ENCODE peak calls at places on chromosomes 7 and 10, in nine cellular contexts. One of them, this sample, is unnamed.

GRCh38 chr10:128469515-128469914 is 343.3 kb upstream of the MKI67 start:
- DNase-seq in astrocyte of the cerebellum: no peak
- DNase-seq in foreskin keratinocyte: no peak
- DNase-seq in Caco-2: no peak
- DNase-seq in hepatocyte: no peak
- DNase-seq in AG09309: no peak
- DNase-seq in Calu3: no peak
- DNase-seq in GM10248: no peak
- DNase-seq in psoas muscle: no peak
- DNase-seq in this sample: no peak

GRCh38 chr10:18179901-18180300 is 39.7 kb downstream of the CACNB2 start:
- DNase-seq in foreskin keratinocyte: no peak
- DNase-seq in Caco-2: no peak
- DNase-seq in astrocyte of the cerebellum: peak; percentile 72
- DNase-seq in hepatocyte: peak; percentile 46
- DNase-seq in GM10248: no peak
- DNase-seq in AG09309: no peak
- DNase-seq in psoas muscle: no peak
- DNase-seq in Calu3: no peak
- DNase-seq in this sample: peak; percentile 36

GRCh38 chr7:2438181-2438580 is 34.8 kb downstream of the CHST12 start:
- DNase-seq in psoas muscle: no peak
- DNase-seq in AG09309: no peak
- DNase-seq in hepatocyte: no peak
- DNase-seq in astrocyte of the cerebellum: no peak
- DNase-seq in foreskin keratinocyte: no peak
- DNase-seq in Calu3: no peak
- DNase-seq in GM10248: no peak
- DNase-seq in Caco-2: no peak
- DNase-seq in this sample: no peak

GRCh38 chr10:119029613-119030420 is at the start of gene NANOS1:
- DNase-seq in AG09309: no peak
- DNase-seq in GM10248: no peak
- DNase-seq in Calu3: peak; percentile 36
- DNase-seq in hepatocyte: peak; percentile 63
- DNase-seq in Caco-2: peak; percentile 52
- DNase-seq in psoas muscle: no peak
- DNase-seq in foreskin keratinocyte: no peak
- DNase-seq in astrocyte of the cerebellum: no peak
- DNase-seq in this sample: no peak

GRCh38 chr7:106552645-106553445 is 108.1 kb downstream of the CCDC71L start:
- DNase-seq in AG09309: no peak
- DNase-seq in foreskin keratinocyte: no peak
- DNase-seq in hepatocyte: no peak
- DNase-seq in Caco-2: no peak
- DNase-seq in astrocyte of the cerebellum: no peak
- DNase-seq in psoas muscle: no peak
- DNase-seq in GM10248: peak; percentile 75
- DNase-seq in Calu3: no peak
- DNase-seq in this sample: no peak

GRCh38 chr10:80100861-80101695 is 22.6 kb downstream of the TMEM254 start:
- DNase-seq in Caco-2: peak; percentile 64
- DNase-seq in foreskin keratinocyte: peak; percentile 85
- DNase-seq in AG09309: no peak
- DNase-seq in Calu3: peak; percentile 50
- DNase-seq in GM10248: no peak
- DNase-seq in hepatocyte: peak; percentile 24
- DNase-seq in astrocyte of the cerebellum: no peak
- DNase-seq in psoas muscle: no peak
- DNase-seq in this sample: no peak

GRCh38 chr10:5584895-5585516 is 60.2 kb downstream of the CALML3 start:
- DNase-seq in hepatocyte: no peak
- DNase-seq in psoas muscle: no peak
- DNase-seq in GM10248: peak; percentile 68
- DNase-seq in Caco-2: no peak
- DNase-seq in astrocyte of the cerebellum: peak; percentile 70
- DNase-seq in Calu3: peak; percentile 60
- DNase-seq in AG09309: peak; percentile 70
- DNase-seq in foreskin keratinocyte: peak; percentile 100
- DNase-seq in this sample: peak; percentile 70

GRCh38 chr10:2798340-2798739 is 269.0 kb upstream of the PFKP start:
- DNase-seq in AG09309: no peak
- DNase-seq in psoas muscle: no peak
- DNase-seq in hepatocyte: no peak
- DNase-seq in Caco-2: no peak
- DNase-seq in Calu3: no peak
- DNase-seq in GM10248: no peak
- DNase-seq in astrocyte of the cerebellum: no peak
- DNase-seq in foreskin keratinocyte: no peak
- DNase-seq in this sample: no peak

GRCh38 chr10:77886795-77887355 is 39.7 kb downstream of the DLG5 start:
- DNase-seq in hepatocyte: no peak
- DNase-seq in foreskin keratinocyte: no peak
- DNase-seq in astrocyte of the cerebellum: no peak
- DNase-seq in psoas muscle: no peak
- DNase-seq in Caco-2: no peak
- DNase-seq in GM10248: no peak
- DNase-seq in Calu3: no peak
- DNase-seq in AG09309: no peak
- DNase-seq in this sample: no peak

GRCh38 chr7:25614415-25614814 is 386.1 kb upstream of the NPVF start:
- DNase-seq in Calu3: no peak
- DNase-seq in psoas muscle: no peak
- DNase-seq in astrocyte of the cerebellum: no peak
- DNase-seq in hepatocyte: no peak
- DNase-seq in AG09309: no peak
- DNase-seq in GM10248: no peak
- DNase-seq in Caco-2: no peak
- DNase-seq in foreskin keratinocyte: no peak
- DNase-seq in this sample: no peak

GRCh38 chr10:50982989-50983388 is 91.3 kb upstream of the PRKG1 start:
- DNase-seq in foreskin keratinocyte: no peak
- DNase-seq in AG09309: no peak
- DNase-seq in astrocyte of the cerebellum: no peak
- DNase-seq in Caco-2: no peak
- DNase-seq in GM10248: no peak
- DNase-seq in Calu3: no peak
- DNase-seq in psoas muscle: no peak
- DNase-seq in hepatocyte: no peak
- DNase-seq in this sample: no peak

GRCh38 chr7:27661776-27662489 is 750 bp downstream of the HIBADH start:
- DNase-seq in foreskin keratinocyte: peak; percentile 23
- DNase-seq in hepatocyte: peak; percentile 55
- DNase-seq in GM10248: peak; percentile 38
- DNase-seq in Caco-2: peak; percentile 56
- DNase-seq in astrocyte of the cerebellum: no peak
- DNase-seq in psoas muscle: no peak
- DNase-seq in AG09309: no peak
- DNase-seq in Calu3: peak; percentile 52
- DNase-seq in this sample: peak; percentile 41

GRCh38 chr7:101608772-101609713 is 20.1 kb downstream of the MYL10 start:
- DNase-seq in GM10248: no peak
- DNase-seq in AG09309: no peak
- DNase-seq in Caco-2: peak; percentile 74
- DNase-seq in hepatocyte: peak; percentile 66
- DNase-seq in astrocyte of the cerebellum: no peak
- DNase-seq in psoas muscle: peak; percentile 36
- DNase-seq in Calu3: peak; percentile 77
- DNase-seq in foreskin keratinocyte: peak; percentile 70
- DNase-seq in this sample: no peak

GRCh38 chr7:134645935-134646334 is 718 bp upstream of the BPGM start:
- DNase-seq in astrocyte of the cerebellum: no peak
- DNase-seq in psoas muscle: no peak
- DNase-seq in Caco-2: no peak
- DNase-seq in Calu3: no peak
- DNase-seq in hepatocyte: peak; percentile 31
- DNase-seq in foreskin keratinocyte: no peak
- DNase-seq in GM10248: no peak
- DNase-seq in AG09309: no peak
- DNase-seq in this sample: peak; percentile 33

GRCh38 chr10:73956476-73957338 is 41.2 kb upstream of the VCL start:
- DNase-seq in AG09309: no peak
- DNase-seq in Caco-2: no peak
- DNase-seq in astrocyte of the cerebellum: no peak
- DNase-seq in psoas muscle: no peak
- DNase-seq in hepatocyte: no peak
- DNase-seq in Calu3: peak; percentile 77
- DNase-seq in GM10248: peak; percentile 69
- DNase-seq in foreskin keratinocyte: no peak
- DNase-seq in this sample: peak; percentile 77

GRCh38 chr7:30977896-30978564 is 14.3 kb downstream of the GHRHR start:
- DNase-seq in Caco-2: peak; percentile 76
- DNase-seq in GM10248: no peak
- DNase-seq in psoas muscle: no peak
- DNase-seq in hepatocyte: peak; percentile 72
- DNase-seq in astrocyte of the cerebellum: no peak
- DNase-seq in foreskin keratinocyte: no peak
- DNase-seq in AG09309: no peak
- DNase-seq in Calu3: peak; percentile 94
- DNase-seq in this sample: peak; percentile 24

GRCh38 chr7:139570119-139570518 is 46.6 kb downstream of the CLEC2L start:
- DNase-seq in GM10248: no peak
- DNase-seq in psoas muscle: no peak
- DNase-seq in AG09309: no peak
- DNase-seq in astrocyte of the cerebellum: no peak
- DNase-seq in hepatocyte: no peak
- DNase-seq in Calu3: no peak
- DNase-seq in Caco-2: no peak
- DNase-seq in foreskin keratinocyte: no peak
- DNase-seq in this sample: no peak

GRCh38 chr10:113753020-113753692 is 1.7 kb downstream of the PLEKHS1 start:
- DNase-seq in Calu3: peak; percentile 4
- DNase-seq in astrocyte of the cerebellum: no peak
- DNase-seq in hepatocyte: no peak
- DNase-seq in foreskin keratinocyte: peak; percentile 28
- DNase-seq in AG09309: no peak
- DNase-seq in psoas muscle: no peak
- DNase-seq in Caco-2: no peak
- DNase-seq in GM10248: no peak
- DNase-seq in this sample: no peak

GRCh38 chr10:59805043-59805442 is 51.8 kb upstream of the MRLN start:
- DNase-seq in psoas muscle: peak; percentile 64
- DNase-seq in AG09309: no peak
- DNase-seq in hepatocyte: peak; percentile 43
- DNase-seq in Calu3: peak; percentile 48
- DNase-seq in astrocyte of the cerebellum: no peak
- DNase-seq in foreskin keratinocyte: peak; percentile 15
- DNase-seq in GM10248: no peak
- DNase-seq in Caco-2: peak; percentile 59
- DNase-seq in this sample: no peak
- TF ChIP-seq CTCF in psoas muscle: peak; percentile 53
- TF ChIP-seq CTCF in AG09309: peak; percentile 52
- TF ChIP-seq CTCF in hepatocyte: peak; percentile 34
- TF ChIP-seq CTCF in Calu3: peak; percentile 47
- TF ChIP-seq CTCF in astrocyte of the cerebellum: peak; percentile 59
- TF ChIP-seq CTCF in foreskin keratinocyte: peak; percentile 54
- TF ChIP-seq CTCF in GM10248: peak; percentile 16
- TF ChIP-seq CTCF in Caco-2: peak; percentile 64
- TF ChIP-seq CTCF in this sample: peak; percentile 56

GRCh38 chr10:103982639-103983038 is 15.7 kb downstream of the SLK start:
- DNase-seq in Caco-2: peak; percentile 51
- DNase-seq in hepatocyte: no peak
- DNase-seq in foreskin keratinocyte: no peak
- DNase-seq in GM10248: no peak
- DNase-seq in astrocyte of the cerebellum: no peak
- DNase-seq in Calu3: peak; percentile 21
- DNase-seq in psoas muscle: no peak
- DNase-seq in AG09309: no peak
- DNase-seq in this sample: no peak
- TF ChIP-seq CTCF in Caco-2: peak; percentile 57
- TF ChIP-seq CTCF in hepatocyte: no peak
- TF ChIP-seq CTCF in foreskin keratinocyte: peak; percentile 39
- TF ChIP-seq CTCF in GM10248: peak; percentile 36
- TF ChIP-seq CTCF in astrocyte of the cerebellum: peak; percentile 13
- TF ChIP-seq CTCF in Calu3: no peak
- TF ChIP-seq CTCF in psoas muscle: peak; percentile 11
- TF ChIP-seq CTCF in AG09309: no peak
- TF ChIP-seq CTCF in this sample: peak; percentile 30

DNA sequence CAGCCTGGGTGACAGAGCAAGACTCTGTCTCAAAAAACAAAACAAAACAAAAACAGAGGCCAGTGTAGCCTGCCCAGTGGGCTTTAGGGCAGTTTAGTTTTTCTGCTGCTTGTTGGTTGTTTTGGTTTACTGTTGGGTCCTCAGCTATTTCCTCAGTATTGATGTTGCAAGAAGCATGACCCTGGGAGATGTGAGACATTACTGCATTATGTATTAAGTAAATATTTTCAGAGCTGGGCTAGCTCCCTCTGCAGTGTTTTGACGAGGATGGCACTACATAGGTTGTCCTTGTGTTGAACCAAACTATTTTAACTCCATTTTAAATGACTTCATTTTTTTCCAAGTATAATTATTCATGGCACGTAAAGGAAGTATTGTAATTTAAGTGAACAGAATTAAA is 4.8 kb downstream of the AKAP9 start:
- DNase-seq in foreskin keratinocyte: peak; percentile 7
- DNase-seq in AG09309: no peak
- DNase-seq in Caco-2: no peak
- DNase-seq in astrocyte of the cerebellum: no peak
- DNase-seq in psoas muscle: no peak
- DNase-seq in GM10248: no peak
- DNase-seq in Calu3: no peak
- DNase-seq in hepatocyte: peak; percentile 50
- DNase-seq in this sample: peak; percentile 91
- TF ChIP-seq CTCF in foreskin keratinocyte: peak; percentile 16
- TF ChIP-seq CTCF in AG09309: peak; percentile 15
- TF ChIP-seq CTCF in Caco-2: no peak
- TF ChIP-seq CTCF in astrocyte of the cerebellum: no peak
- TF ChIP-seq CTCF in psoas muscle: no peak
- TF ChIP-seq CTCF in GM10248: no peak
- TF ChIP-seq CTCF in Calu3: no peak
- TF ChIP-seq CTCF in hepatocyte: peak; percentile 5
- TF ChIP-seq CTCF in this sample: peak; percentile 45

GRCh38 chr7:155017834-155018233 is 14.9 kb upstream of the PAXIP1 start:
- DNase-seq in astrocyte of the cerebellum: no peak
- DNase-seq in Calu3: no peak
- DNase-seq in psoas muscle: no peak
- DNase-seq in AG09309: no peak
- DNase-seq in foreskin keratinocyte: no peak
- DNase-seq in GM10248: no peak
- DNase-seq in Caco-2: no peak
- DNase-seq in hepatocyte: no peak
- DNase-seq in this sample: no peak

GRCh38 chr7:155021699-155022145 is 18.8 kb upstream of the PAXIP1 start:
- DNase-seq in astrocyte of the cerebellum: no peak
- DNase-seq in AG09309: no peak
- DNase-seq in psoas muscle: no peak
- DNase-seq in foreskin keratinocyte: no peak
- DNase-seq in hepatocyte: no peak
- DNase-seq in Calu3: no peak
- DNase-seq in GM10248: no peak
- DNase-seq in Caco-2: no peak
- DNase-seq in this sample: no peak

DNA sequence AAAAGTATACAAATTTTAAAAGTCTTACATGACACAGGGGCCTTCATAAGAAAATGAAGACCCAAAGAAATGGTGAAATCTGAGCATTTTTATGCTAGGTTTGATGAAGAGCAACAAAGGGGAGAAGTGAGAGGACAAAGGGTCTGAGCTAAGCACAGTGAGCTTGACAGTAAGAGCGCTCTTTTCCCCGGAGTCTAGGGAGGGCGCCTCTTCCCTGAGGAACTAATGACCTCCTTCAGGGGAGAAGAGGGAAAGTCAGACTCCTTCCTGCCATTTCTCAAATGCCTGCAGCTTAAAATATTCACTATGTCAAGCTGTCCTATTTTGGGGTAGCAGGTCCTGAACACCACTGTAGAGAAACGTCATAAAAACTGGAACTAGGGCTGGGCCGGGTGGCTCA is 18.1 kb upstream of the PAXIP1 start:
- DNase-seq in hepatocyte: no peak
- DNase-seq in GM10248: no peak
- DNase-seq in foreskin keratinocyte: no peak
- DNase-seq in AG09309: no peak
- DNase-seq in Caco-2: no peak
- DNase-seq in astrocyte of the cerebellum: no peak
- DNase-seq in Calu3: no peak
- DNase-seq in psoas muscle: no peak
- DNase-seq in this sample: no peak
- TF ChIP-seq CTCF in hepatocyte: no peak
- TF ChIP-seq CTCF in GM10248: no peak
- TF ChIP-seq CTCF in foreskin keratinocyte: no peak
- TF ChIP-seq CTCF in AG09309: no peak
- TF ChIP-seq CTCF in Caco-2: no peak
- TF ChIP-seq CTCF in astrocyte of the cerebellum: no peak
- TF ChIP-seq CTCF in Calu3: no peak
- TF ChIP-seq CTCF in psoas muscle: no peak
- TF ChIP-seq CTCF in this sample: no peak

This sample was measured in fibroblast of villous mesenchyme.